ENCODE peak calls at places on chromosomes 11 and 22, in six cellular contexts. One of them, this sample, is unnamed.

GRCh38 chr11:130070109-130070828 is 575 bp downstream of the APLP2 start:
- DNase-seq in A549: peak
- DNase-seq in WTC11: peak
- DNase-seq in K562: peak
- DNase-seq in endothelial cell of umbilical vein: peak
- DNase-seq in H1: peak
- DNase-seq in this sample: no peak

GRCh38 chr11:27253200-27253599 is 109.8 kb downstream of the CCDC34 start:
- DNase-seq in A549: no peak
- DNase-seq in WTC11: no peak
- DNase-seq in K562: no peak
- DNase-seq in endothelial cell of umbilical vein: no peak
- DNase-seq in H1: no peak
- DNase-seq in this sample: no peak

GRCh38 chr11:63813035-63813562 is at the start of gene SPINDOC:
- DNase-seq in A549: peak
- DNase-seq in WTC11: peak
- DNase-seq in K562: peak
- DNase-seq in endothelial cell of umbilical vein: peak
- DNase-seq in H1: peak
- DNase-seq in this sample: peak

GRCh38 chr11:129828301-129828836 is 12.7 kb downstream of the TMEM45B start:
- DNase-seq in A549: no peak
- DNase-seq in WTC11: no peak
- DNase-seq in K562: no peak
- DNase-seq in endothelial cell of umbilical vein: no peak
- DNase-seq in H1: no peak
- DNase-seq in this sample: peak

GRCh38 chr11:59207988-59208432 is 4.7 kb downstream of the MPEG1 start:
- DNase-seq in A549: peak
- DNase-seq in WTC11: peak
- DNase-seq in K562: peak
- DNase-seq in endothelial cell of umbilical vein: peak
- DNase-seq in H1: no peak
- DNase-seq in this sample: peak

GRCh38 chr11:87934182-87934581 is 241.1 kb downstream of the RAB38 start:
- DNase-seq in A549: no peak
- DNase-seq in WTC11: no peak
- DNase-seq in K562: no peak
- DNase-seq in endothelial cell of umbilical vein: no peak
- DNase-seq in H1: no peak
- DNase-seq in this sample: no peak

GRCh38 chr22:29733362-29734322 is 13.8 kb downstream of the CABP7 start:
- DNase-seq in A549: no peak
- DNase-seq in WTC11: no peak
- DNase-seq in K562: no peak
- DNase-seq in endothelial cell of umbilical vein: no peak
- DNase-seq in H1: no peak
- DNase-seq in this sample: no peak

GRCh38 chr11:15197696-15198095 is 83.0 kb downstream of the INSC start:
- DNase-seq in A549: no peak
- DNase-seq in WTC11: no peak
- DNase-seq in K562: no peak
- DNase-seq in endothelial cell of umbilical vein: no peak
- DNase-seq in H1: peak
- DNase-seq in this sample: no peak

GRCh38 chr11:89495951-89496350 is 4.8 kb upstream of the NOX4 start:
- DNase-seq in A549: no peak
- DNase-seq in WTC11: peak
- DNase-seq in K562: no peak
- DNase-seq in endothelial cell of umbilical vein: peak
- DNase-seq in H1: no peak
- DNase-seq in this sample: no peak

GRCh38 chr11:132312616-132313210 is 942.3 kb downstream of the NTM start:
- DNase-seq in A549: no peak
- DNase-seq in WTC11: peak
- DNase-seq in K562: peak
- DNase-seq in endothelial cell of umbilical vein: no peak
- DNase-seq in H1: no peak
- DNase-seq in this sample: no peak

GRCh38 chr11:83464181-83464580 is 178.0 kb upstream of the CCDC90B start:
- DNase-seq in A549: no peak
- DNase-seq in WTC11: no peak
- DNase-seq in K562: no peak
- DNase-seq in endothelial cell of umbilical vein: no peak
- DNase-seq in H1: no peak
- DNase-seq in this sample: no peak

GRCh38 chr22:39985383-39986045 is 9.2 kb upstream of the FAM83F start:
- DNase-seq in A549: no peak
- DNase-seq in WTC11: no peak
- DNase-seq in K562: no peak
- DNase-seq in endothelial cell of umbilical vein: no peak
- DNase-seq in H1: no peak
- DNase-seq in this sample: no peak

GRCh38 chr11:721913-722811 is 16.1 kb downstream of the EPS8L2 start:
- DNase-seq in A549: no peak
- DNase-seq in WTC11: no peak
- DNase-seq in K562: peak
- DNase-seq in endothelial cell of umbilical vein: no peak
- DNase-seq in H1: no peak
- DNase-seq in this sample: no peak

GRCh38 chr22:22462813-22463567 is 45.6 kb downstream of the ZNF280B start:
- DNase-seq in A549: no peak
- DNase-seq in WTC11: no peak
- DNase-seq in K562: peak
- DNase-seq in endothelial cell of umbilical vein: peak
- DNase-seq in H1: no peak
- DNase-seq in this sample: peak
- TF ChIP-seq JUN in A549: no peak
- TF ChIP-seq JUN in WTC11: no peak
- TF ChIP-seq JUN in K562: no peak
- TF ChIP-seq JUN in endothelial cell of umbilical vein: no peak
- TF ChIP-seq JUN in H1: no peak
- TF ChIP-seq JUN in this sample: no peak

DNA sequence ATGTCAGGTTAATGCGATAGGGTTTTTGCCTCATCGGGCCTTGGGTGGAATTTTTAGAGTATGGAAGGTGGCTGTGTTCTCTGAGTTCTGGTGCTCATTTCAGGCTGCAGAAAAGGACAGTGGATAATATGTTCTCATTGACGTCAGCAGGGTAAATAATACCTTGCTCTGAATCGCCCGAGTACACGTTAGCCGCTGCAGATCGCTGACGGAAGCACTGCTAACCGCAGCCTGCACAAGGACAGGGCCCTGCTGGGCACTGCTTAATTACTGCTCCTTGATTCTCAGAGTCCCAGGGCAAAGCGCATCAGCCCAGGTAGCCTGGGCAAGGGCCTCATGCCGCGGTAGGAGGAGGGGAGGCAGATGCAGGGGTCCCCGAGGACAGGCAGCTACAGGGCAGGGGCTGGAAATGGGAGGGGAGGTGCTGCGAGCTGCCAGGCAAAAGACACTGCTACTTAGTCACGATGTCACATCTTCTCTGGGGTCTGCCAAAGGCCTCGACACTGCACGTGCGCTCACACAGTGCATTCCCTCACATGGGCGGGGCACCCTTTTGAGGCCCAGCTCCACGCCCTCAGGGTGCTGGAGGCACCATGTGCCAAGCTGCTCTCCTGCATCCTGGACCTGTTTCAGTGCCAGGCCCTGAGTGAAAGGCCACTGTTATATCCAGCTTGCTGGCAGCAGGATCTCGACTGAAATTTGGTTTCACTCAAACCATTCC is 35.2 kb downstream of the PPP2R1B start:
- DNase-seq in A549: no peak
- DNase-seq in WTC11: no peak
- DNase-seq in K562: no peak
- DNase-seq in endothelial cell of umbilical vein: no peak
- DNase-seq in H1: no peak
- DNase-seq in this sample: no peak
- TF ChIP-seq JUN in A549: no peak
- TF ChIP-seq JUN in WTC11: no peak
- TF ChIP-seq JUN in K562: no peak
- TF ChIP-seq JUN in endothelial cell of umbilical vein: no peak
- TF ChIP-seq JUN in H1: no peak
- TF ChIP-seq JUN in this sample: no peak

GRCh38 chr11:66336234-66337102 is at the start of gene RIN1:
- DNase-seq in A549: peak
- DNase-seq in WTC11: peak
- DNase-seq in K562: peak
- DNase-seq in endothelial cell of umbilical vein: peak
- DNase-seq in H1: peak
- DNase-seq in this sample: peak
- TF ChIP-seq JUN in A549: no peak
- TF ChIP-seq JUN in WTC11: no peak
- TF ChIP-seq JUN in K562: peak
- TF ChIP-seq JUN in endothelial cell of umbilical vein: peak
- TF ChIP-seq JUN in H1: peak
- TF ChIP-seq JUN in this sample: no peak

GRCh38 chr11:2447951-2448650 is 3.3 kb downstream of the KCNQ1 start:
- DNase-seq in A549: no peak
- DNase-seq in WTC11: no peak
- DNase-seq in K562: no peak
- DNase-seq in endothelial cell of umbilical vein: no peak
- DNase-seq in H1: no peak
- DNase-seq in this sample: no peak
- TF ChIP-seq JUN in A549: no peak
- TF ChIP-seq JUN in WTC11: no peak
- TF ChIP-seq JUN in K562: no peak
- TF ChIP-seq JUN in endothelial cell of umbilical vein: no peak
- TF ChIP-seq JUN in H1: no peak
- TF ChIP-seq JUN in this sample: no peak

This sample was measured in HepG2.